ENCODE peak calls at places on chromosomes 2 and 18, in six cellular contexts. V is H9, Z is IMR-90, T is H1, R is neuronal stem cell, U is mesendoderm. K is an unnamed sample. For H3K27me3, the result is how much of the 10 kb centered on the place peaks cover.

GRCh38 chr18:5146093-5146492 is 51.0 kb downstream of the AKAIN1 start:
- DNase-seq in R (no peak), Z (no peak), U (no peak), V (no peak), T (no peak), K (no peak)

GRCh38 chr2:39304729-39305128 is 61.0 kb upstream of the CDKL4 start:
- DNase-seq in Z (no peak), R (no peak), T (no peak), U (no peak), V (no peak), K (peak)

GRCh38 chr2:215367647-215368492 is 56.0 kb downstream of the ATIC start:
- DNase-seq in V (no peak), R (no peak), Z (peak), U (no peak), T (no peak), K (peak)

GRCh38 chr18:12460874-12461273 is 53.1 kb downstream of the PRELID3A start:
- DNase-seq in Z (peak), V (no peak), U (no peak), R (no peak), T (no peak), K (peak)

GRCh38 chr18:3119401-3120323 is 100.1 kb downstream of the MYOM1 start:
- DNase-seq in U (no peak), R (no peak), Z (no peak), T (no peak), V (no peak), K (no peak)

GRCh38 chr2:231686192-231687100 is 21.9 kb upstream of the PTMA start:
- DNase-seq in Z (no peak), U (no peak), R (no peak), V (no peak), T (no peak), K (no peak)

GRCh38 chr18:65606551-65607130 is 144.2 kb upstream of the CDH7 start:
- DNase-seq in Z (no peak), V (no peak), R (no peak), T (no peak), U (no peak), K (no peak)

GRCh38 chr2:191791953-191792560 is 54.8 kb downstream of the CAVIN2 start:
- DNase-seq in U (peak), V (no peak), T (no peak), Z (peak), R (no peak), K (no peak)

GRCh38 chr2:221589696-221590095 is 17.6 kb upstream of the EPHA4 start:
- DNase-seq in U (no peak), R (no peak), Z (no peak), V (no peak), T (no peak), K (no peak)

GRCh38 chr2:1715184-1716012 is 28.9 kb downstream of the PXDN start:
- DNase-seq in V (no peak), Z (no peak), R (no peak), U (no peak), T (no peak), K (no peak)

GRCh38 chr2:20225294-20226151 is 593 bp upstream of the SDC1 start:
- DNase-seq in U (peak), R (peak), V (peak), Z (peak), T (peak), K (peak)

GRCh38 chr2:23530121-23530908 is 145.3 kb downstream of the KLHL29 start:
- DNase-seq in U (no peak), Z (no peak), T (no peak), R (no peak), V (no peak), K (no peak)

GRCh38 chr2:230537531-230537976 is 121.6 kb downstream of the SP100 start:
- DNase-seq in U (no peak), V (no peak), R (no peak), Z (no peak), T (no peak), K (no peak)

GRCh38 chr2:57181315-57182038 is 865.1 kb upstream of the VRK2 start:
- DNase-seq in R (no peak), V (no peak), U (no peak), T (no peak), Z (peak), K (peak)

GRCh38 chr2:230711224-230711623 is 1.4 kb upstream of the CAB39 start:
- DNase-seq in R (no peak), Z (no peak), T (no peak), U (peak), V (no peak), K (no peak)

GRCh38 chr18:11308499-11308898 is 159.1 kb upstream of the PIEZO2 start:
- DNase-seq in R (no peak), V (no peak), T (no peak), Z (peak), U (no peak), K (peak)

GRCh38 chr18:11304900-11305299 is 155.5 kb upstream of the PIEZO2 start:
- DNase-seq in T (no peak), V (no peak), Z (no peak), U (peak), R (peak), K (no peak)

GRCh38 chr18:11305507-11305906 is 156.1 kb upstream of the PIEZO2 start:
- DNase-seq in T (no peak), Z (no peak), V (no peak), U (peak), R (no peak), K (no peak)

GRCh38 chr18:11309172-11309571 is 159.8 kb upstream of the PIEZO2 start:
- DNase-seq in R (no peak), U (peak), T (no peak), Z (no peak), V (peak), K (peak)

GRCh38 chr18:11307716-11308115 is 158.3 kb upstream of the PIEZO2 start:
- DNase-seq in R (no peak), T (no peak), Z (no peak), V (no peak), U (no peak), K (no peak)
- H2BK15ac ChIP-seq in R (no peak), T (no peak), Z (no peak), V (no peak), U (no peak), K (peak)

GRCh38 chr2:222745836-222746559 is 74.5 kb downstream of the MOGAT1 start:
- DNase-seq in R (no peak), Z (peak), T (no peak), V (no peak), U (no peak), K (peak)
- H3K27me3 ChIP-seq in R (under half), Z (under half), T (under half), V (under half), U (under half), K (under half)

GRCh38 chr2:132372276-132372675 is 44.3 kb upstream of the GPR39 start:
- DNase-seq in R (no peak), U (no peak), Z (no peak), T (no peak), V (no peak), K (no peak)

DNA sequence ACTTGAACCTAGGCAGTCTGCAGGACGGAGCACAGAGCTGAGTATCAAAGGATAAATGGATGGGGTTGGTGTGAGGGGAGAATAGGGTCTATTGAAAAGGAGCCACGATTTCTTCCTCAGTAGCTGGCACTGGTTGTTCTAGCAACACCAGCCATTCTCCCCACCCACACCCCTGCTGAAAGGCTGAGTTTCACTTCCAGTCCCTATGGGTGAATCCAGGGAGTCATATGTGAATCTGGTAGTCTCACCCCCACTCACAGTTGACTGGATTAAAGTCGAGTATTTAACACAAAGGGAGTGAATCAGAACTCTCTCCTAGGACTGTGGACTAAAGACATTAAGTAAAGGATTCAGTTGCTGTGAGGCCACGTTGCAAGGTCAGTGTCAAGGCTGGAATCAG is 49.8 kb upstream of the GPR39 start:
- DNase-seq in V (no peak), Z (no peak), T (no peak), R (no peak), U (no peak), K (no peak)
- H2BK15ac ChIP-seq in V (no peak), Z (no peak), T (no peak), R (no peak), U (no peak), K (no peak)

GRCh38 chr2:144521702-144522101 is 1.8 kb upstream of the ZEB2 start:
- DNase-seq in R (no peak), T (no peak), V (no peak), U (no peak), Z (no peak), K (no peak)

GRCh38 chr2:144520718-144521487 is 984 bp upstream of the ZEB2 start:
- DNase-seq in R (no peak), Z (peak), T (no peak), U (no peak), V (no peak), K (peak)

GRCh38 chr2:144524190-144524957 is 4.5 kb upstream of the ZEB2 start:
- DNase-seq in V (peak), T (no peak), U (peak), R (peak), Z (no peak), K (no peak)

GRCh38 chr2:144523606-144524131 is 3.8 kb upstream of the ZEB2 start:
- DNase-seq in V (peak), U (peak), Z (no peak), T (no peak), R (no peak), K (peak)

GRCh38 chr2:144522741-144523605 is 3.1 kb upstream of the ZEB2 start:
- DNase-seq in V (peak), Z (no peak), U (peak), T (no peak), R (no peak), K (no peak)
- H3K27me3 ChIP-seq in V (under half), Z (under half), U (under half), T (under half), R (under half), K (under half)

GRCh38 chr2:40497251-40497859 is 45.5 kb upstream of the SLC8A1 start:
- DNase-seq in T (no peak), Z (peak), U (no peak), V (no peak), R (no peak), K (no peak)

GRCh38 chr2:40499437-40499836 is 47.5 kb upstream of the SLC8A1 start:
- DNase-seq in U (no peak), T (no peak), Z (no peak), V (no peak), R (no peak), K (no peak)
- H2BK15ac ChIP-seq in U (no peak), T (no peak), Z (no peak), V (no peak), R (no peak), K (no peak)

DNA sequence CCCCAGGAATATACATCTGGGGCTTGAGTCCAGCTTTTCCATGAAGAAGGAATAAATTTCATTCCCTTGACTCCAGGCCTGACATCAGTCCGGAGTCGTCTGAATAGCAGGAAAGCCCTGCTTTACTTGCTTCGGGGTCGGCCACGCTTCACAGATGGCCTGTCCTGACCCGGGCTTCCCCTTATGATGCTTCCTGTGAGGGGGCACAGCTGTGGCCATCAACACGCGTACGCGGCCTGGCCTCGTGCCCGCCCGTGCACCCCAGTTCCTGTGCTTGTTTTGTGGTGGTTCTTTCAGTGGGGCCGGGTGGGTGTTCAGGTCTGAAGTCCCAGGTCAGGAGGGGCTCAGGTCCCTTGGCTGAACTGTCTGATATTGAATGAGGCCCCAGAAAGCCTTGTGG is 73.7 kb downstream of the ACOXL start:
- DNase-seq in T (no peak), R (no peak), U (no peak), Z (no peak), V (no peak), K (no peak)
- H3K27me3 ChIP-seq in T (under half), R (under half), U (under half), Z (under half), V (under half), K (half or more)

DNA sequence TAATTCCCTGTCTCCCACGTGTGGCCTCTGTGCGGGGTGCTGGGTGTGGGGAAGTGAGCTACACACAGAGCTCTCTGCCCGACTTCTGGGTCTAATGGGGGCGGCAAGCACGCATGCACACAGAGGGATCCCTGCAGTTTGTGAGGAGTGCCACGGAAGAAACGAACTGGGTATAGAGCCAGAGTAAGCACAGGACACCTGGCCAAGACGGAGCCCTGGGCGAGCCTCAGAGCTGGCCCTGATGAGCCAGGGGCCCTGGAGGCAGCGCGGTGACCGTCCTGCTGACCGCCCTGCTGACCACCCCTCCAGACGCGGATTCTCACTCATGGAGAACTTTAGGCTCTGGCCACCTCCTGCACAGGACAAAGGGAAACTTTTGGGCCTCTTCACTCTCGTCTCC is 253.6 kb downstream of the ACKR3 start:
- DNase-seq in Z (no peak), R (no peak), U (no peak), V (no peak), T (no peak), K (no peak)
- H2BK15ac ChIP-seq in Z (no peak), R (peak), U (no peak), V (no peak), T (no peak), K (no peak)

GRCh38 chr2:70901235-70902066 is 34.2 kb upstream of the ATP6V1B1 start:
- DNase-seq in U (peak), V (peak), Z (peak), R (no peak), T (no peak), K (peak)
- H3K27me3 ChIP-seq in U (half or more), V (half or more), Z (under half), R (half or more), T (half or more), K (half or more)